ENCODE peak calls at places on chromosomes 2 and 18, in four cellular contexts. I is B cell; Y is activated CD8-positive, alpha-beta T cell treated with anti-CD3 and anti-CD28 coated beads for 36 hours; S is IMR-90. F is an unnamed sample.

GRCh38 chr2:85553184-85553583 is 8.1 kb downstream of the GGCX start:
- DNase-seq in I (no peak), Y (no peak), S (no peak), F (no peak)

GRCh38 chr2:225020157-225020864 is 22.0 kb downstream of the DOCK10 start:
- DNase-seq in I (no peak), Y (no peak), S (no peak), F (no peak)

GRCh38 chr2:42614838-42615237 is 46.4 kb downstream of the MTA3 start:
- DNase-seq in I (no peak), Y (no peak), S (no peak), F (no peak)

GRCh38 chr2:25897500-25897899 is 19.2 kb upstream of the ASXL2 start:
- DNase-seq in I (no peak), Y (no peak), S (no peak), F (no peak)

GRCh38 chr2:217065695-217066405 is 206.0 kb upstream of the TNP1 start:
- DNase-seq in I (no peak), Y (no peak), S (peak; percentile 98), F (no peak)

GRCh38 chr18:75204262-75204977 is 4.5 kb downstream of the PTGR3 start:
- DNase-seq in I (no peak), Y (no peak), S (peak; percentile 36), F (peak; percentile 30)

GRCh38 chr2:219109468-219109867 is 48.7 kb upstream of the IHH start:
- DNase-seq in I (no peak), Y (peak; percentile 93), S (no peak), F (no peak)

GRCh38 chr18:69795785-69796184 is 151.9 kb downstream of the CD226 start:
- DNase-seq in I (no peak), Y (no peak), S (peak; percentile 62), F (no peak)

GRCh38 chr2:218229239-218229638 is 12.2 kb downstream of the ARPC2 start:
- DNase-seq in I (peak; percentile 49), Y (peak; percentile 68), S (peak; percentile 87), F (peak; percentile 75)

GRCh38 chr18:8248576-8248975 is 360.7 kb upstream of the RAB12 start:
- DNase-seq in I (no peak), Y (no peak), S (no peak), F (no peak)

GRCh38 chr2:49831698-49832367 is 677.5 kb upstream of the FSHR start:
- DNase-seq in I (no peak), Y (no peak), S (no peak), F (no peak)

GRCh38 chr2:204842731-204843490 is 297.6 kb downstream of the PARD3B start:
- DNase-seq in I (no peak), Y (peak; percentile 14), S (peak; percentile 96), F (no peak)

GRCh38 chr2:240564571-240565266 is 3.6 kb upstream of the RNPEPL1 start:
- DNase-seq in I (no peak), Y (peak; percentile 70), S (peak; percentile 88), F (no peak)

GRCh38 chr2:30756051-30756719 is 51.1 kb downstream of the CAPN13 start:
- DNase-seq in I (no peak), Y (no peak), S (no peak), F (no peak)

GRCh38 chr18:61893304-61893970 is 630 bp upstream of the RNF152 start:
- DNase-seq in I (no peak), Y (peak; percentile 61), S (peak; percentile 61), F (peak; percentile 72)

GRCh38 chr18:31261792-31262582 is 56.0 kb upstream of the DSG1 start:
- DNase-seq in I (no peak), Y (no peak), S (no peak), F (no peak)

GRCh38 chr2:88638743-88639142 is 11.5 kb upstream of the EIF2AK3 start:
- DNase-seq in I (no peak), Y (peak; percentile 65), S (no peak), F (no peak)

GRCh38 chr2:195613922-195614321 is 43.1 kb upstream of the SLC39A10 start:
- DNase-seq in I (no peak), Y (no peak), S (peak; percentile 95), F (no peak)

GRCh38 chr2:122239440-122239839 is 484.0 kb downstream of the TSN start:
- DNase-seq in I (no peak), Y (no peak), S (no peak), F (no peak)
- TF ChIP-seq CTCF in I (no peak), Y (no peak), S (no peak), F (no peak)

GRCh38 chr2:236208281-236208900 is 40.2 kb upstream of the GBX2 start:
- DNase-seq in I (no peak), Y (no peak), S (no peak), F (no peak)

GRCh38 chr2:236211281-236211680 is 43.1 kb upstream of the GBX2 start:
- DNase-seq in I (no peak), Y (no peak), S (no peak), F (no peak)

GRCh38 chr2:236210536-236210935 is 42.4 kb upstream of the GBX2 start:
- DNase-seq in I (no peak), Y (no peak), S (no peak), F (no peak)

GRCh38 chr2:236209996-236210395 is 41.8 kb upstream of the GBX2 start:
- DNase-seq in I (no peak), Y (no peak), S (no peak), F (no peak)

GRCh38 chr2:236209535-236209934 is 41.3 kb upstream of the GBX2 start:
- DNase-seq in I (no peak), Y (no peak), S (no peak), F (no peak)
- TF ChIP-seq CTCF in I (no peak), Y (no peak), S (no peak), F (no peak)

GRCh38 chr2:15747172-15747550 is 155.5 kb downstream of the DDX1 start:
- DNase-seq in I (no peak), Y (no peak), S (no peak), F (no peak)

GRCh38 chr2:15747698-15748471 is 156.2 kb downstream of the DDX1 start:
- DNase-seq in I (no peak), Y (no peak), S (no peak), F (no peak)

GRCh38 chr2:15750433-15750814 is 158.8 kb downstream of the DDX1 start:
- DNase-seq in I (no peak), Y (no peak), S (no peak), F (no peak)

GRCh38 chr2:15749460-15750432 is 158.1 kb downstream of the DDX1 start:
- DNase-seq in I (no peak), Y (no peak), S (no peak), F (no peak)

GRCh38 chr2:15748736-15749323 is 157.2 kb downstream of the DDX1 start:
- DNase-seq in I (no peak), Y (peak; percentile 36), S (no peak), F (peak; percentile 59)
- TF ChIP-seq CTCF in I (no peak), Y (peak; percentile 40), S (no peak), F (peak; percentile 47)

DNA sequence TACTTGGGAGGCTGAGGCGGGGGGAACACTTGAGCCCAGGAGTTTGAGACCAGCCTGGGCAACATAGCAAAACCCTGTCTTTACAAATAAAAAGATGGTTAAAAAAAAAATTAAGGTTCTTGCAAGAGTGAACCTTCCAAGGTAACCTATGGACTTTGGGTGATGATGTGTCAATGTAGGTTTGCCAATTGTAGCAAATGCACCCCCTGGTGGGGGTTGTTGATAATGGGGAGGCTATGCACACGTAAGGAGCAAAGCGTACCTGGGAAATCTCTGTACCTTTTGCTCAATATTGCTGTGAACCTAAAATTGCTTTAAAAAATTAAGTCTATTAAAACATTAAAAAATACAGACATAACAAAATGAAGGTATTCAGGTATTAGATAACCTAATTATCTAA is 70.4 kb downstream of the CWC22 start:
- DNase-seq in I (no peak), Y (peak; percentile 61), S (no peak), F (no peak)
- TF ChIP-seq CTCF in I (peak; percentile 31), Y (peak; percentile 49), S (peak; percentile 25), F (peak; percentile 40)

GRCh38 chr2:10520154-10520553 is 72.0 kb upstream of the ODC1 start:
- DNase-seq in I (no peak), Y (peak; percentile 48), S (no peak), F (peak; percentile 26)
- TF ChIP-seq CTCF in I (peak; percentile 17), Y (peak; percentile 30), S (no peak), F (no peak)

DNA sequence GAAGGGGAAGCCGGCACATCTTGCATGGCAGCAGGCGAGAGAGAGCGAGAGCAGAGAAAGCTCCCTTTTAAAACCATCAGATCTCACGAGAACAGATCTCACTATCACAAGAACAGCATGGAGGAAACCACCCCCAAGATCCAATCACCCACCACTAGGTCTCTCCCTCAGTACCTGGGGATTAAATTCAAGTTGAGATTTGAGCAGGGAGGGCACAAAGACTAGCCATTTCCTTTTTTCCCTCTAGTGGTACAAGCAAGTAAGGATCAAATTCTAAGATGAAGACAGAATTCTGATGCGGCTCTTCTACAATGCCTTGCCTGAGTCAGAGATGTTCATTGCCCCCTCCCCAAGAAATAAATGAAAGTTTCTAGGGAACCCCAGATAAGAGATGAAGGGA is 45.6 kb upstream of the ANKRD44 start:
- DNase-seq in I (no peak), Y (peak; percentile 12), S (no peak), F (no peak)
- TF ChIP-seq CTCF in I (peak; percentile 46), Y (no peak), S (peak; percentile 29), F (peak; percentile 12)

GRCh38 chr2:231662811-231663457 is 45.4 kb upstream of the PTMA start:
- DNase-seq in I (no peak), Y (no peak), S (no peak), F (no peak)

GRCh38 chr2:231664727-231665126 is 43.6 kb upstream of the PTMA start:
- DNase-seq in I (no peak), Y (no peak), S (no peak), F (no peak)

GRCh38 chr2:231662028-231662810 is 46.1 kb upstream of the PTMA start:
- DNase-seq in I (peak; percentile 96), Y (peak; percentile 96), S (peak; percentile 95), F (peak; percentile 98)

GRCh38 chr2:231665208-231665921 is 43.0 kb upstream of the PTMA start:
- DNase-seq in I (no peak), Y (no peak), S (no peak), F (no peak)

DNA sequence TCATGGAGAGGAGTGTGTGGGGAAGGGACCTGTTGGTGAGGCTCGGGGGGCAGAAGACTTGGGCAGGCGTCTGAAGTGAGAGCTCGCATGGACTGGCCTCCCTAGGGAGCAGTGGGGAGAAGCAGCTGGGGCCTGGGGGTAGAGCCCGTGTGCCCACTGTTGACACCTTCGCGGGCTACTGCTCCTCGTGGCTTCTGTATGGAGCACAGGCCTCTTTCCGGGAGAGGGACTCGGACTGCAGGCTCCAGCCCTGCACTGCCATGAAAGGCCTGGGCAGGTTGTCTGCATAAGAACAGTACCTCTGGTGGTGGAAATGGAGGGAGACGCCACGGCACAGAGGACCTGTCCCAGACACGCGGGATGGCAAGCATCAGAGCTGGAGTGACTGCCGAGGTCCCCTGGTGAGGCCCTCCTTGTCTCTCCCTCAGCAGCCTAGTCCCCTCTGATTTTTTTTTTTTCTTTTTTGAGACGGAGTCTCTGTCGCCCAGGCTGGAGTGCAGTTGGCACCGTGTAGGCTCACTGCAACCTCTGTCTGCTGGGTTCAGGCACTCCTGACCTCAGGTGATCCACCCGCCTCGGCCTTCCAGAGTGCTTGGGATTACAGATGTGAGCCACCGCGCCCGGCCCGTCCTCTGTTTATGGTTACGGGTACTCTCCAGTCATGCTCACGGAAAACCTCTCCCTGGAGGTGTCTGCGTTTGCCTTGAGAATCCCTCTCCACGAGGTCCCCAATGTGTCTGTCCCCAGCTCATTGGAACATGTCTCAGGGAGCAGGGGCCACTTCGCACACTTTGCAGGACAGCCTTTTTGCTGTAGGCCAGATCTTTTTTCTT is 44.7 kb upstream of the PTMA start:
- DNase-seq in I (no peak), Y (no peak), S (no peak), F (no peak)
- TF ChIP-seq CTCF in I (no peak), Y (no peak), S (no peak), F (no peak)

F was measured in GM13977.